ENCODE peak calls at places on chromosomes 12 and 14, in nine cellular contexts. One of them, this sample, is unnamed.

GRCh38 chr14:79645753-79646362 is 565.4 kb downstream of the DIO2 start:
- DNase-seq in HFFc6: no peak
- DNase-seq in stimulated activated CD4-positive, alpha-beta T cell treated with anti-CD3 and anti-CD28 coated beads, Interleukin-4, amount 100 ng/mL, for 24 hours: no peak
- DNase-seq in AG04450: no peak
- DNase-seq in iris pigment epithelial cell: no peak
- DNase-seq in C1 segment of cervical spinal cord: no peak
- DNase-seq in central memory CD4-positive, alpha-beta T cell: no peak
- DNase-seq in fibroblast of the conjunctiva: no peak
- DNase-seq in non-pigmented ciliary epithelial cell: no peak
- DNase-seq in this sample: no peak

GRCh38 chr12:30813741-30814687 is 59.3 kb upstream of the CAPRIN2 start:
- DNase-seq in HFFc6: no peak
- DNase-seq in stimulated activated CD4-positive, alpha-beta T cell treated with anti-CD3 and anti-CD28 coated beads, Interleukin-4, amount 100 ng/mL, for 24 hours: no peak
- DNase-seq in AG04450: no peak
- DNase-seq in iris pigment epithelial cell: peak; percentile 34
- DNase-seq in C1 segment of cervical spinal cord: no peak
- DNase-seq in central memory CD4-positive, alpha-beta T cell: no peak
- DNase-seq in fibroblast of the conjunctiva: no peak
- DNase-seq in non-pigmented ciliary epithelial cell: no peak
- DNase-seq in this sample: peak; percentile 73

GRCh38 chr12:65634626-65635331 is 189.5 kb upstream of the HMGA2 start:
- DNase-seq in HFFc6: peak; percentile 76
- DNase-seq in stimulated activated CD4-positive, alpha-beta T cell treated with anti-CD3 and anti-CD28 coated beads, Interleukin-4, amount 100 ng/mL, for 24 hours: no peak
- DNase-seq in AG04450: no peak
- DNase-seq in iris pigment epithelial cell: peak; percentile 84
- DNase-seq in C1 segment of cervical spinal cord: no peak
- DNase-seq in central memory CD4-positive, alpha-beta T cell: no peak
- DNase-seq in fibroblast of the conjunctiva: peak; percentile 60
- DNase-seq in non-pigmented ciliary epithelial cell: no peak
- DNase-seq in this sample: peak; percentile 52

GRCh38 chr12:47491516-47491915 is 214.3 kb downstream of the RPAP3 start:
- DNase-seq in HFFc6: no peak
- DNase-seq in stimulated activated CD4-positive, alpha-beta T cell treated with anti-CD3 and anti-CD28 coated beads, Interleukin-4, amount 100 ng/mL, for 24 hours: no peak
- DNase-seq in AG04450: no peak
- DNase-seq in iris pigment epithelial cell: no peak
- DNase-seq in C1 segment of cervical spinal cord: no peak
- DNase-seq in central memory CD4-positive, alpha-beta T cell: no peak
- DNase-seq in fibroblast of the conjunctiva: no peak
- DNase-seq in non-pigmented ciliary epithelial cell: no peak
- DNase-seq in this sample: no peak

GRCh38 chr14:89534896-89535615 is 118.0 kb upstream of the FOXN3 start:
- DNase-seq in HFFc6: peak; percentile 9
- DNase-seq in stimulated activated CD4-positive, alpha-beta T cell treated with anti-CD3 and anti-CD28 coated beads, Interleukin-4, amount 100 ng/mL, for 24 hours: no peak
- DNase-seq in AG04450: peak; percentile 21
- DNase-seq in iris pigment epithelial cell: peak; percentile 84
- DNase-seq in C1 segment of cervical spinal cord: no peak
- DNase-seq in central memory CD4-positive, alpha-beta T cell: no peak
- DNase-seq in fibroblast of the conjunctiva: no peak
- DNase-seq in non-pigmented ciliary epithelial cell: no peak
- DNase-seq in this sample: peak; percentile 58

GRCh38 chr12:6288235-6288634 is 22.2 kb upstream of the PLEKHG6 start:
- DNase-seq in HFFc6: peak; percentile 79
- DNase-seq in stimulated activated CD4-positive, alpha-beta T cell treated with anti-CD3 and anti-CD28 coated beads, Interleukin-4, amount 100 ng/mL, for 24 hours: no peak
- DNase-seq in AG04450: no peak
- DNase-seq in iris pigment epithelial cell: peak; percentile 79
- DNase-seq in C1 segment of cervical spinal cord: no peak
- DNase-seq in central memory CD4-positive, alpha-beta T cell: no peak
- DNase-seq in fibroblast of the conjunctiva: peak; percentile 34
- DNase-seq in non-pigmented ciliary epithelial cell: no peak
- DNase-seq in this sample: peak; percentile 44

GRCh38 chr12:6438345-6438744 is 6.4 kb upstream of the CD27 start:
- DNase-seq in HFFc6: no peak
- DNase-seq in stimulated activated CD4-positive, alpha-beta T cell treated with anti-CD3 and anti-CD28 coated beads, Interleukin-4, amount 100 ng/mL, for 24 hours: no peak
- DNase-seq in AG04450: no peak
- DNase-seq in iris pigment epithelial cell: no peak
- DNase-seq in C1 segment of cervical spinal cord: no peak
- DNase-seq in central memory CD4-positive, alpha-beta T cell: no peak
- DNase-seq in fibroblast of the conjunctiva: no peak
- DNase-seq in non-pigmented ciliary epithelial cell: no peak
- DNase-seq in this sample: no peak

GRCh38 chr12:53103860-53104305 is 597 bp downstream of the SOAT2 start:
- DNase-seq in HFFc6: no peak
- DNase-seq in stimulated activated CD4-positive, alpha-beta T cell treated with anti-CD3 and anti-CD28 coated beads, Interleukin-4, amount 100 ng/mL, for 24 hours: no peak
- DNase-seq in AG04450: no peak
- DNase-seq in iris pigment epithelial cell: peak; percentile 18
- DNase-seq in C1 segment of cervical spinal cord: no peak
- DNase-seq in central memory CD4-positive, alpha-beta T cell: peak; percentile 8
- DNase-seq in fibroblast of the conjunctiva: no peak
- DNase-seq in non-pigmented ciliary epithelial cell: no peak
- DNase-seq in this sample: no peak

GRCh38 chr12:58504539-58504938 is 415.8 kb downstream of the LRIG3 start:
- DNase-seq in HFFc6: peak; percentile 47
- DNase-seq in stimulated activated CD4-positive, alpha-beta T cell treated with anti-CD3 and anti-CD28 coated beads, Interleukin-4, amount 100 ng/mL, for 24 hours: no peak
- DNase-seq in AG04450: no peak
- DNase-seq in iris pigment epithelial cell: peak; percentile 46
- DNase-seq in C1 segment of cervical spinal cord: no peak
- DNase-seq in central memory CD4-positive, alpha-beta T cell: no peak
- DNase-seq in fibroblast of the conjunctiva: no peak
- DNase-seq in non-pigmented ciliary epithelial cell: no peak
- DNase-seq in this sample: no peak

GRCh38 chr12:117134059-117134458 is 34.8 kb upstream of the TESC start:
- DNase-seq in HFFc6: no peak
- DNase-seq in stimulated activated CD4-positive, alpha-beta T cell treated with anti-CD3 and anti-CD28 coated beads, Interleukin-4, amount 100 ng/mL, for 24 hours: peak; percentile 55
- DNase-seq in AG04450: no peak
- DNase-seq in iris pigment epithelial cell: no peak
- DNase-seq in C1 segment of cervical spinal cord: no peak
- DNase-seq in central memory CD4-positive, alpha-beta T cell: peak; percentile 71
- DNase-seq in fibroblast of the conjunctiva: no peak
- DNase-seq in non-pigmented ciliary epithelial cell: no peak
- DNase-seq in this sample: no peak

GRCh38 chr12:110249716-110250225 is 31.3 kb upstream of the ATP2A2 start:
- DNase-seq in HFFc6: no peak
- DNase-seq in stimulated activated CD4-positive, alpha-beta T cell treated with anti-CD3 and anti-CD28 coated beads, Interleukin-4, amount 100 ng/mL, for 24 hours: no peak
- DNase-seq in AG04450: no peak
- DNase-seq in iris pigment epithelial cell: no peak
- DNase-seq in C1 segment of cervical spinal cord: peak; percentile 19
- DNase-seq in central memory CD4-positive, alpha-beta T cell: no peak
- DNase-seq in fibroblast of the conjunctiva: no peak
- DNase-seq in non-pigmented ciliary epithelial cell: no peak
- DNase-seq in this sample: no peak

GRCh38 chr14:55582741-55583140 is 2.7 kb downstream of the KTN1 start:
- DNase-seq in HFFc6: no peak
- DNase-seq in stimulated activated CD4-positive, alpha-beta T cell treated with anti-CD3 and anti-CD28 coated beads, Interleukin-4, amount 100 ng/mL, for 24 hours: no peak
- DNase-seq in AG04450: no peak
- DNase-seq in iris pigment epithelial cell: no peak
- DNase-seq in C1 segment of cervical spinal cord: no peak
- DNase-seq in central memory CD4-positive, alpha-beta T cell: no peak
- DNase-seq in fibroblast of the conjunctiva: no peak
- DNase-seq in non-pigmented ciliary epithelial cell: no peak
- DNase-seq in this sample: no peak

GRCh38 chr12:24535334-24536019 is 413.4 kb downstream of the BCAT1 start:
- DNase-seq in HFFc6: no peak
- DNase-seq in stimulated activated CD4-positive, alpha-beta T cell treated with anti-CD3 and anti-CD28 coated beads, Interleukin-4, amount 100 ng/mL, for 24 hours: no peak
- DNase-seq in AG04450: no peak
- DNase-seq in iris pigment epithelial cell: no peak
- DNase-seq in C1 segment of cervical spinal cord: no peak
- DNase-seq in central memory CD4-positive, alpha-beta T cell: no peak
- DNase-seq in fibroblast of the conjunctiva: no peak
- DNase-seq in non-pigmented ciliary epithelial cell: no peak
- DNase-seq in this sample: no peak

GRCh38 chr12:104285740-104286537 is 17.6 kb upstream of the EID3 start:
- DNase-seq in HFFc6: peak; percentile 51
- DNase-seq in stimulated activated CD4-positive, alpha-beta T cell treated with anti-CD3 and anti-CD28 coated beads, Interleukin-4, amount 100 ng/mL, for 24 hours: peak; percentile 20
- DNase-seq in AG04450: no peak
- DNase-seq in iris pigment epithelial cell: peak; percentile 51
- DNase-seq in C1 segment of cervical spinal cord: no peak
- DNase-seq in central memory CD4-positive, alpha-beta T cell: no peak
- DNase-seq in fibroblast of the conjunctiva: no peak
- DNase-seq in non-pigmented ciliary epithelial cell: no peak
- DNase-seq in this sample: peak; percentile 32

GRCh38 chr12:75635606-75636444 is 124.4 kb upstream of the KRR1 start:
- DNase-seq in HFFc6: peak; percentile 91
- DNase-seq in stimulated activated CD4-positive, alpha-beta T cell treated with anti-CD3 and anti-CD28 coated beads, Interleukin-4, amount 100 ng/mL, for 24 hours: peak; percentile 23
- DNase-seq in AG04450: peak; percentile 86
- DNase-seq in iris pigment epithelial cell: peak; percentile 99
- DNase-seq in C1 segment of cervical spinal cord: no peak
- DNase-seq in central memory CD4-positive, alpha-beta T cell: peak; percentile 5
- DNase-seq in fibroblast of the conjunctiva: no peak
- DNase-seq in non-pigmented ciliary epithelial cell: peak; percentile 93
- DNase-seq in this sample: peak; percentile 77

GRCh38 chr14:54652188-54652889 is 85.4 kb downstream of the SAMD4A start:
- DNase-seq in HFFc6: peak; percentile 99
- DNase-seq in stimulated activated CD4-positive, alpha-beta T cell treated with anti-CD3 and anti-CD28 coated beads, Interleukin-4, amount 100 ng/mL, for 24 hours: no peak
- DNase-seq in AG04450: peak; percentile 99
- DNase-seq in iris pigment epithelial cell: peak; percentile 100
- DNase-seq in C1 segment of cervical spinal cord: no peak
- DNase-seq in central memory CD4-positive, alpha-beta T cell: no peak
- DNase-seq in fibroblast of the conjunctiva: peak; percentile 98
- DNase-seq in non-pigmented ciliary epithelial cell: peak; percentile 100
- DNase-seq in this sample: peak; percentile 99

GRCh38 chr14:87133073-87133815 is 859.7 kb downstream of the GALC start:
- DNase-seq in HFFc6: no peak
- DNase-seq in stimulated activated CD4-positive, alpha-beta T cell treated with anti-CD3 and anti-CD28 coated beads, Interleukin-4, amount 100 ng/mL, for 24 hours: no peak
- DNase-seq in AG04450: peak; percentile 88
- DNase-seq in iris pigment epithelial cell: peak; percentile 48
- DNase-seq in C1 segment of cervical spinal cord: no peak
- DNase-seq in central memory CD4-positive, alpha-beta T cell: no peak
- DNase-seq in fibroblast of the conjunctiva: peak; percentile 46
- DNase-seq in non-pigmented ciliary epithelial cell: peak; percentile 62
- DNase-seq in this sample: peak; percentile 41